ENCODE peak calls at places on chromosomes 2 and 18, in eight cellular contexts. One of them, this sample, is unnamed.

GRCh38 chr2:218022131-218022850 is 19.5 kb upstream of the TNS1 start:
- DNase-seq in testis: no peak
- DNase-seq in GM12891: no peak
- DNase-seq in transverse colon: no peak
- DNase-seq in body of pancreas: no peak
- DNase-seq in GM12892: no peak
- DNase-seq in lower leg skin: no peak
- DNase-seq in tibial nerve: no peak
- DNase-seq in this sample: no peak

GRCh38 chr2:136582631-136583205 is 182.6 kb upstream of the THSD7B start:
- DNase-seq in testis: peak
- DNase-seq in GM12891: no peak
- DNase-seq in transverse colon: no peak
- DNase-seq in body of pancreas: peak
- DNase-seq in GM12892: peak
- DNase-seq in lower leg skin: no peak
- DNase-seq in tibial nerve: peak
- DNase-seq in this sample: no peak

GRCh38 chr2:224561234-224562005 is 23.7 kb downstream of the CUL3 start:
- DNase-seq in testis: no peak
- DNase-seq in GM12891: no peak
- DNase-seq in transverse colon: no peak
- DNase-seq in body of pancreas: no peak
- DNase-seq in GM12892: no peak
- DNase-seq in lower leg skin: no peak
- DNase-seq in tibial nerve: no peak
- DNase-seq in this sample: no peak

GRCh38 chr2:135074216-135074615 is 22.1 kb downstream of the RAB3GAP1 start:
- DNase-seq in testis: no peak
- DNase-seq in GM12891: no peak
- DNase-seq in transverse colon: peak
- DNase-seq in body of pancreas: peak
- DNase-seq in GM12892: no peak
- DNase-seq in lower leg skin: no peak
- DNase-seq in tibial nerve: no peak
- DNase-seq in this sample: no peak

GRCh38 chr18:47397671-47398319 is 146.3 kb upstream of the SKOR2 start:
- DNase-seq in testis: peak
- DNase-seq in GM12891: no peak
- DNase-seq in transverse colon: peak
- DNase-seq in body of pancreas: peak
- DNase-seq in GM12892: no peak
- DNase-seq in lower leg skin: no peak
- DNase-seq in tibial nerve: no peak
- DNase-seq in this sample: no peak

GRCh38 chr18:50356036-50356945 is 18.6 kb upstream of the SKA1 start:
- DNase-seq in testis: no peak
- DNase-seq in GM12891: no peak
- DNase-seq in transverse colon: no peak
- DNase-seq in body of pancreas: peak
- DNase-seq in GM12892: no peak
- DNase-seq in lower leg skin: no peak
- DNase-seq in tibial nerve: no peak
- DNase-seq in this sample: peak

GRCh38 chr2:43356774-43357173 is 130.4 kb upstream of the ZFP36L2 start:
- DNase-seq in testis: no peak
- DNase-seq in GM12891: no peak
- DNase-seq in transverse colon: no peak
- DNase-seq in body of pancreas: no peak
- DNase-seq in GM12892: no peak
- DNase-seq in lower leg skin: no peak
- DNase-seq in tibial nerve: no peak
- DNase-seq in this sample: no peak

GRCh38 chr2:69298261-69298660 is 88.8 kb downstream of the GFPT1 start:
- DNase-seq in testis: no peak
- DNase-seq in GM12891: no peak
- DNase-seq in transverse colon: no peak
- DNase-seq in body of pancreas: no peak
- DNase-seq in GM12892: no peak
- DNase-seq in lower leg skin: peak
- DNase-seq in tibial nerve: no peak
- DNase-seq in this sample: peak

GRCh38 chr2:224894356-224894755 is 147.9 kb downstream of the DOCK10 start:
- DNase-seq in testis: no peak
- DNase-seq in GM12891: no peak
- DNase-seq in transverse colon: no peak
- DNase-seq in body of pancreas: no peak
- DNase-seq in GM12892: no peak
- DNase-seq in lower leg skin: no peak
- DNase-seq in tibial nerve: no peak
- DNase-seq in this sample: no peak

GRCh38 chr2:204551464-204551863 is 6.2 kb downstream of the PARD3B start:
- DNase-seq in testis: no peak
- DNase-seq in GM12891: no peak
- DNase-seq in transverse colon: peak
- DNase-seq in body of pancreas: no peak
- DNase-seq in GM12892: no peak
- DNase-seq in lower leg skin: no peak
- DNase-seq in tibial nerve: no peak
- DNase-seq in this sample: no peak

GRCh38 chr2:45578056-45578843 is 32.8 kb downstream of the SRBD1 start:
- DNase-seq in testis: no peak
- DNase-seq in GM12891: no peak
- DNase-seq in transverse colon: peak
- DNase-seq in body of pancreas: no peak
- DNase-seq in GM12892: no peak
- DNase-seq in lower leg skin: no peak
- DNase-seq in tibial nerve: no peak
- DNase-seq in this sample: no peak

GRCh38 chr2:63081404-63081803 is 30.8 kb downstream of the OTX1 start:
- DNase-seq in testis: no peak
- DNase-seq in GM12891: no peak
- DNase-seq in transverse colon: no peak
- DNase-seq in body of pancreas: no peak
- DNase-seq in GM12892: no peak
- DNase-seq in lower leg skin: no peak
- DNase-seq in tibial nerve: no peak
- DNase-seq in this sample: no peak

GRCh38 chr2:188580738-188581137 is 289.1 kb downstream of the GULP1 start:
- DNase-seq in testis: no peak
- DNase-seq in GM12891: no peak
- DNase-seq in transverse colon: no peak
- DNase-seq in body of pancreas: no peak
- DNase-seq in GM12892: no peak
- DNase-seq in lower leg skin: no peak
- DNase-seq in tibial nerve: no peak
- DNase-seq in this sample: no peak

DNA sequence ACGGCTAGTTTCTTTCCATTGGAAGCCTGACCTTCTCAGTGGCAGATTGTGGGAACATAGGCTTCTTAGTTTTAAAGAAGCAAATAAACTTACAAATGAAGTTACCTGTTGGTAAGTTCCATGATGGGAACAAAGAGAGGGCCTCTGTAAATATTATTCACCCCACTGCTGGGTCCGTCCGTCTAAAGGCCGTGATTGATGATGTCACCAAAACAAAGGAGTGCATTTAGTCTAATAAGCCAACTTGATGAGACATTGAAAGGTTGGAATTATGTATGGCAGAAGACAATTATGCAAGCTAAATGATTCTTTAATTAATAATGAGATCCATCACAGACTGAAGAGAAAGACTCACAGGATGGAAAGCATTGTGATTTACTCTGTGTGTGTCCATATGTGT is 1091.9 kb upstream of the FANCL start:
- DNase-seq in testis: no peak
- DNase-seq in GM12891: no peak
- DNase-seq in transverse colon: no peak
- DNase-seq in body of pancreas: no peak
- DNase-seq in GM12892: no peak
- DNase-seq in lower leg skin: no peak
- DNase-seq in tibial nerve: no peak
- DNase-seq in this sample: no peak
- TF ChIP-seq POLR2A in testis: no peak
- TF ChIP-seq POLR2A in GM12891: no peak
- TF ChIP-seq POLR2A in transverse colon: no peak
- TF ChIP-seq POLR2A in body of pancreas: no peak
- TF ChIP-seq POLR2A in GM12892: no peak
- TF ChIP-seq POLR2A in lower leg skin: no peak
- TF ChIP-seq POLR2A in tibial nerve: no peak
- TF ChIP-seq POLR2A in this sample: no peak

GRCh38 chr2:215435261-215435808 is 533 bp downstream of the FN1 start:
- DNase-seq in testis: peak
- DNase-seq in GM12891: peak
- DNase-seq in transverse colon: peak
- DNase-seq in body of pancreas: peak
- DNase-seq in GM12892: peak
- DNase-seq in lower leg skin: no peak
- DNase-seq in tibial nerve: no peak
- DNase-seq in this sample: no peak

GRCh38 chr2:215437614-215438013 is 1.7 kb upstream of the FN1 start:
- DNase-seq in testis: no peak
- DNase-seq in GM12891: no peak
- DNase-seq in transverse colon: no peak
- DNase-seq in body of pancreas: no peak
- DNase-seq in GM12892: no peak
- DNase-seq in lower leg skin: no peak
- DNase-seq in tibial nerve: no peak
- DNase-seq in this sample: no peak

GRCh38 chr2:215436705-215437570 is 1.1 kb upstream of the FN1 start:
- DNase-seq in testis: peak
- DNase-seq in GM12891: no peak
- DNase-seq in transverse colon: no peak
- DNase-seq in body of pancreas: peak
- DNase-seq in GM12892: peak
- DNase-seq in lower leg skin: peak
- DNase-seq in tibial nerve: no peak
- DNase-seq in this sample: peak

GRCh38 chr2:215434447-215435260 is 1.2 kb downstream of the FN1 start:
- DNase-seq in testis: no peak
- DNase-seq in GM12891: no peak
- DNase-seq in transverse colon: no peak
- DNase-seq in body of pancreas: no peak
- DNase-seq in GM12892: no peak
- DNase-seq in lower leg skin: no peak
- DNase-seq in tibial nerve: no peak
- DNase-seq in this sample: no peak

DNA sequence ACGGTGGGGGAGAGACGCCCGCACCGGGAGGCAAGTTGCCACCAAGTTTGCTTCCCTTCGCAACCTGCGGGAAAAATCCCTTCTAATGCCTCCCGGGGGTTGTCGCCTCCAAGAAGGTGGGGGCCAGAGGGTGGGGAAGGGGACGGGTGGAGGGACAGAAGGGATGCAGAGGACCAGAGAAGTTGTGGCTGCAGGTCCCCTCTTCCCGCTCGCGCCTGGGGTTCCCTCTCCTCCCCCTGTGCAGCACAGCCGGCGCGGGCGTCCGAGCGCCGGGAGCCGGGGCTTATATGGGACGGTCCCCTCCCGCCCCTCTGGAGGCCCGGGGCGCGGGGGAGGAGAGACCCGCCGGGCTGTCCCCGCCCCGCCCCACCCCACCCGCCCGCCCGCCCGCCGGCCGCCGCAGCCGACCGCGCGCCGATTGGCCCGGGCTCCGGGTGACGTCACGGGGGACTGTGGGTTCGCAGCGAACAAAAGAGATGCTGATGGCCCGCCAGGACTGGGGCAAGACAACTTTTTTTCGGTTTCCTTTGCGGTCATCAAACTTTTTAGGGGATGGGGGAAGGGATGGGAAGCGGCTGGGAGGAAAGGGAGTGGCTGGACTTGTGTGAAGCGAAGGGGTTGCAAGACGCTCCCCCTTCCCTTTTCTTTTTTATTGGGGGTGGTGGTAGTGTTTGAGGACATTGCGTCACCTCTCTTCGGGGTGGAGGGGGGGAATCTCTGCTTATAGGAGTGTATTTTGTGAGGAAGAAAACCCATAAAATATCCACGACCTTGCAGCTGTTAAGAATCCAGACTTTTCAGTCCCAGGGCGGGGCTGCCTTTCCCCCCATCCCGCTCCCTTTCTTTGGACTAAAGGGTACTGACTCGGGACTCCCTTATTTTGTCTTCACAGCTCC is at the start of gene FN1:
- DNase-seq in testis: peak
- DNase-seq in GM12891: peak
- DNase-seq in transverse colon: peak
- DNase-seq in body of pancreas: peak
- DNase-seq in GM12892: peak
- DNase-seq in lower leg skin: peak
- DNase-seq in tibial nerve: peak
- DNase-seq in this sample: peak
- TF ChIP-seq POLR2A in testis: no peak
- TF ChIP-seq POLR2A in GM12891: no peak
- TF ChIP-seq POLR2A in transverse colon: peak
- TF ChIP-seq POLR2A in body of pancreas: no peak
- TF ChIP-seq POLR2A in GM12892: no peak
- TF ChIP-seq POLR2A in lower leg skin: no peak
- TF ChIP-seq POLR2A in tibial nerve: peak
- TF ChIP-seq POLR2A in this sample: peak

DNA sequence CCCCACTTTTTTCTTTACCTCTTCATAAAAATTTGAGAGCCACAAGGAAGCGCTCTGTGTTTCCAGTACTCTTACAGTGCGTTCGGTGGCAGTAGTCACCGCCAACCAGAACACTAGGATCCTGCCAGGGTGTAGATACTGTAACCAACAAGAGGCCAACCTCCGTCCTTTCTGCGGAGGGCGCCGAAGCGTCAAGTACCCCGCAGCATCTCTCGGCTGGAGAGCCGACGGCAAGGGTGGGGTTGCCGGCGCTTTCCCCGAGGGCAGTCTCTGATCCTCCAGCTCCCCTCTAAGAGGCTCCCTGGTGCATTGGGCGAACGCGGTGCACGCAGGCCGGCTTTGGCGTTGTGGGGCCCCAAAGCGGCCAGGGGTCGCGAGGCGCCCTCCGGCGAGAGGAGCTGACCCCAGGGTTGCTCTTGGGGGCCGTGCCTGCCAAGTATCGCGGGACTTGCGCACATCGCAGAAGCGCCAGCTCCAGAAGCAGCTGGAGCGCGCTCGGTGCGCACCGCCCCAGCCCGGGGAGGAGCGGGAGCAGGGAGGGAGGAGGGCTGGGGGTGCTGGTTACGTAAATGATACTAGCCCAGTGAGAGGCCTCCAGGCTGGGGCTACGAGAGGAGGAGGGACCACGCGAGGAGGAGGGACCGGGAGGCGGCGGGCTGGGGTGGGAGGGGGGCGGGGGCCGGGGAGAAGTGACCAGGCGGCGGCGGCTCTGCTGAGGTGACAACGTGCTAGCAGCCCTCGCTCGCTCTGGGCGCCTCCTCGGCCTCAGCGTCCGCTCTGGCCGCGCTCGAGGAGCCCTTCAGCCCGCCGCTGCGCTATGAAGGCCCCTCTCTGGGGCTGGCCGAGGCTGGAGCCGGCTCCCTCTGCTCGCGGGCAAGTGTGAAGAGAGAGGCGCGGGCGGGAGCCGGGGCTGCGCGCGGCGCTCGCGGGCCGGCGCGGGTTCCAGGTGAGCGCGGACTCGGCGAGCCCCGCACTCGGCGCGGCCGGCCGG is at the start of gene GALNT13:
- DNase-seq in testis: peak
- DNase-seq in GM12891: no peak
- DNase-seq in transverse colon: no peak
- DNase-seq in body of pancreas: peak
- DNase-seq in GM12892: no peak
- DNase-seq in lower leg skin: peak
- DNase-seq in tibial nerve: no peak
- DNase-seq in this sample: peak
- TF ChIP-seq POLR2A in testis: no peak
- TF ChIP-seq POLR2A in GM12891: no peak
- TF ChIP-seq POLR2A in transverse colon: no peak
- TF ChIP-seq POLR2A in body of pancreas: no peak
- TF ChIP-seq POLR2A in GM12892: no peak
- TF ChIP-seq POLR2A in lower leg skin: no peak
- TF ChIP-seq POLR2A in tibial nerve: no peak
- TF ChIP-seq POLR2A in this sample: peak

GRCh38 chr2:65431417-65432226 is 777 bp downstream of the SPRED2 start:
- DNase-seq in testis: peak
- DNase-seq in GM12891: no peak
- DNase-seq in transverse colon: peak
- DNase-seq in body of pancreas: peak
- DNase-seq in GM12892: no peak
- DNase-seq in lower leg skin: peak
- DNase-seq in tibial nerve: peak
- DNase-seq in this sample: no peak
- TF ChIP-seq POLR2A in testis: no peak
- TF ChIP-seq POLR2A in GM12891: no peak
- TF ChIP-seq POLR2A in transverse colon: no peak
- TF ChIP-seq POLR2A in body of pancreas: no peak
- TF ChIP-seq POLR2A in GM12892: peak
- TF ChIP-seq POLR2A in lower leg skin: no peak
- TF ChIP-seq POLR2A in tibial nerve: no peak
- TF ChIP-seq POLR2A in this sample: no peak